ENCODE peak calls at places on chromosomes 2 and 18, in seven cellular contexts. One of them, this sample, is unnamed.

GRCh38 chr2:31125918-31126695 is 12.1 kb downstream of the GALNT14 start:
- DNase-seq in neuronal stem cell: no peak
- DNase-seq in H1: no peak
- DNase-seq in H9: no peak
- DNase-seq in mesendoderm: no peak
- DNase-seq in trophoblast cell: no peak
- DNase-seq in mesenchymal stem cell: no peak
- DNase-seq in this sample: no peak

GRCh38 chr2:54454548-54454921 is 1.6 kb upstream of the SPTBN1 start:
- DNase-seq in neuronal stem cell: no peak
- DNase-seq in H1: no peak
- DNase-seq in H9: no peak
- DNase-seq in mesendoderm: no peak
- DNase-seq in trophoblast cell: no peak
- DNase-seq in mesenchymal stem cell: no peak
- DNase-seq in this sample: no peak

GRCh38 chr2:209790066-209790728 is 18.6 kb downstream of the UNC80 start:
- DNase-seq in neuronal stem cell: no peak
- DNase-seq in H1: no peak
- DNase-seq in H9: no peak
- DNase-seq in mesendoderm: no peak
- DNase-seq in trophoblast cell: no peak
- DNase-seq in mesenchymal stem cell: no peak
- DNase-seq in this sample: no peak

GRCh38 chr18:3360211-3360610 is 89.8 kb upstream of the TGIF1 start:
- DNase-seq in neuronal stem cell: peak; percentile 74
- DNase-seq in H1: peak; percentile 67
- DNase-seq in H9: peak; percentile 86
- DNase-seq in mesendoderm: peak; percentile 71
- DNase-seq in trophoblast cell: no peak
- DNase-seq in mesenchymal stem cell: no peak
- DNase-seq in this sample: no peak

GRCh38 chr2:28633739-28634138 is 117.9 kb upstream of the PPP1CB start:
- DNase-seq in neuronal stem cell: no peak
- DNase-seq in H1: no peak
- DNase-seq in H9: no peak
- DNase-seq in mesendoderm: no peak
- DNase-seq in trophoblast cell: peak; percentile 83
- DNase-seq in mesenchymal stem cell: peak; percentile 43
- DNase-seq in this sample: peak; percentile 90

GRCh38 chr2:176158855-176159677 is 2.0 kb downstream of the HOXD3 start:
- DNase-seq in neuronal stem cell: no peak
- DNase-seq in H1: no peak
- DNase-seq in H9: no peak
- DNase-seq in mesendoderm: peak; percentile 83
- DNase-seq in trophoblast cell: no peak
- DNase-seq in mesenchymal stem cell: no peak
- DNase-seq in this sample: no peak

GRCh38 chr18:39589496-39589895 is 2023.9 kb upstream of the CELF4 start:
- DNase-seq in neuronal stem cell: no peak
- DNase-seq in H1: no peak
- DNase-seq in H9: no peak
- DNase-seq in mesendoderm: no peak
- DNase-seq in trophoblast cell: no peak
- DNase-seq in mesenchymal stem cell: no peak
- DNase-seq in this sample: no peak

GRCh38 chr2:204072443-204073324 is 136.1 kb downstream of the ICOS start:
- DNase-seq in neuronal stem cell: peak; percentile 31
- DNase-seq in H1: peak; percentile 90
- DNase-seq in H9: peak; percentile 72
- DNase-seq in mesendoderm: peak; percentile 78
- DNase-seq in trophoblast cell: no peak
- DNase-seq in mesenchymal stem cell: peak; percentile 3
- DNase-seq in this sample: no peak

GRCh38 chr2:241724259-241724974 is 10.0 kb upstream of the D2HGDH start:
- DNase-seq in neuronal stem cell: no peak
- DNase-seq in H1: peak; percentile 71
- DNase-seq in H9: peak; percentile 71
- DNase-seq in mesendoderm: peak; percentile 42
- DNase-seq in trophoblast cell: no peak
- DNase-seq in mesenchymal stem cell: no peak
- DNase-seq in this sample: no peak

GRCh38 chr18:71362140-71362539 is 1073.3 kb downstream of the SOCS6 start:
- DNase-seq in neuronal stem cell: no peak
- DNase-seq in H1: no peak
- DNase-seq in H9: no peak
- DNase-seq in mesendoderm: no peak
- DNase-seq in trophoblast cell: no peak
- DNase-seq in mesenchymal stem cell: no peak
- DNase-seq in this sample: no peak

GRCh38 chr2:168107322-168107721 is 140.1 kb downstream of the STK39 start:
- DNase-seq in neuronal stem cell: no peak
- DNase-seq in H1: no peak
- DNase-seq in H9: no peak
- DNase-seq in mesendoderm: no peak
- DNase-seq in trophoblast cell: no peak
- DNase-seq in mesenchymal stem cell: peak; percentile 4
- DNase-seq in this sample: no peak

GRCh38 chr2:174761837-174762236 is 2.4 kb downstream of the CHRNA1 start:
- DNase-seq in neuronal stem cell: no peak
- DNase-seq in H1: no peak
- DNase-seq in H9: no peak
- DNase-seq in mesendoderm: peak; percentile 38
- DNase-seq in trophoblast cell: peak; percentile 63
- DNase-seq in mesenchymal stem cell: peak; percentile 37
- DNase-seq in this sample: peak; percentile 86

GRCh38 chr2:67561411-67561965 is 164.4 kb downstream of the ETAA1 start:
- DNase-seq in neuronal stem cell: no peak
- DNase-seq in H1: no peak
- DNase-seq in H9: no peak
- DNase-seq in mesendoderm: no peak
- DNase-seq in trophoblast cell: peak; percentile 62
- DNase-seq in mesenchymal stem cell: peak; percentile 80
- DNase-seq in this sample: peak; percentile 81

GRCh38 chr2:190254451-190254850 is 65.2 kb downstream of the HIBCH start:
- DNase-seq in neuronal stem cell: no peak
- DNase-seq in H1: no peak
- DNase-seq in H9: no peak
- DNase-seq in mesendoderm: no peak
- DNase-seq in trophoblast cell: no peak
- DNase-seq in mesenchymal stem cell: no peak
- DNase-seq in this sample: peak; percentile 1

GRCh38 chr2:38430196-38430595 is 53.1 kb upstream of the ATL2 start:
- DNase-seq in neuronal stem cell: no peak
- DNase-seq in H1: no peak
- DNase-seq in H9: no peak
- DNase-seq in mesendoderm: peak; percentile 73
- DNase-seq in trophoblast cell: no peak
- DNase-seq in mesenchymal stem cell: no peak
- DNase-seq in this sample: no peak

GRCh38 chr2:97712693-97713295 is 582 bp upstream of the ZAP70 start:
- DNase-seq in neuronal stem cell: no peak
- DNase-seq in H1: no peak
- DNase-seq in H9: no peak
- DNase-seq in mesendoderm: no peak
- DNase-seq in trophoblast cell: no peak
- DNase-seq in mesenchymal stem cell: no peak
- DNase-seq in this sample: no peak

GRCh38 chr18:70044626-70045025 is 97.0 kb upstream of the CD226 start:
- DNase-seq in neuronal stem cell: no peak
- DNase-seq in H1: no peak
- DNase-seq in H9: no peak
- DNase-seq in mesendoderm: no peak
- DNase-seq in trophoblast cell: peak; percentile 70
- DNase-seq in mesenchymal stem cell: peak; percentile 92
- DNase-seq in this sample: peak; percentile 98

GRCh38 chr2:240464514-240465241 is 29.2 kb downstream of the GPC1 start:
- DNase-seq in neuronal stem cell: no peak
- DNase-seq in H1: no peak
- DNase-seq in H9: peak; percentile 22
- DNase-seq in mesendoderm: no peak
- DNase-seq in trophoblast cell: no peak
- DNase-seq in mesenchymal stem cell: no peak
- DNase-seq in this sample: no peak

GRCh38 chr2:33532146-33532545 is 55.7 kb downstream of the RASGRP3 start:
- DNase-seq in neuronal stem cell: no peak
- DNase-seq in H1: no peak
- DNase-seq in H9: no peak
- DNase-seq in mesendoderm: no peak
- DNase-seq in trophoblast cell: no peak
- DNase-seq in mesenchymal stem cell: no peak
- DNase-seq in this sample: no peak
- H2BK5ac ChIP-seq in neuronal stem cell: no peak overlapping the region
- H2BK5ac ChIP-seq in H1: no peak overlapping the region
- H2BK5ac ChIP-seq in H9: no peak overlapping the region
- H2BK5ac ChIP-seq in mesendoderm: no peak overlapping the region
- H2BK5ac ChIP-seq in trophoblast cell: no peak overlapping the region
- H2BK5ac ChIP-seq in mesenchymal stem cell: no peak overlapping the region
- H2BK5ac ChIP-seq in this sample: no peak overlapping the region

GRCh38 chr2:232896700-232897385 is 26.8 kb downstream of the SNORC start:
- DNase-seq in neuronal stem cell: no peak
- DNase-seq in H1: no peak
- DNase-seq in H9: no peak
- DNase-seq in mesendoderm: no peak
- DNase-seq in trophoblast cell: no peak
- DNase-seq in mesenchymal stem cell: no peak
- DNase-seq in this sample: no peak

GRCh38 chr2:232897386-232897970 is 27.4 kb downstream of the SNORC start:
- DNase-seq in neuronal stem cell: no peak
- DNase-seq in H1: no peak
- DNase-seq in H9: no peak
- DNase-seq in mesendoderm: no peak
- DNase-seq in trophoblast cell: no peak
- DNase-seq in mesenchymal stem cell: no peak
- DNase-seq in this sample: no peak

GRCh38 chr2:232897971-232898408 is 27.9 kb downstream of the SNORC start:
- DNase-seq in neuronal stem cell: no peak
- DNase-seq in H1: no peak
- DNase-seq in H9: no peak
- DNase-seq in mesendoderm: no peak
- DNase-seq in trophoblast cell: no peak
- DNase-seq in mesenchymal stem cell: no peak
- DNase-seq in this sample: no peak

GRCh38 chr2:232900811-232901701 is 31.0 kb downstream of the SNORC start:
- DNase-seq in neuronal stem cell: no peak
- DNase-seq in H1: no peak
- DNase-seq in H9: peak; percentile 67
- DNase-seq in mesendoderm: peak; percentile 11
- DNase-seq in trophoblast cell: no peak
- DNase-seq in mesenchymal stem cell: no peak
- DNase-seq in this sample: no peak

GRCh38 chr2:232898592-232899541 is 28.8 kb downstream of the SNORC start:
- DNase-seq in neuronal stem cell: no peak
- DNase-seq in H1: no peak
- DNase-seq in H9: no peak
- DNase-seq in mesendoderm: no peak
- DNase-seq in trophoblast cell: no peak
- DNase-seq in mesenchymal stem cell: peak; percentile 47
- DNase-seq in this sample: peak; percentile 75
- H2BK5ac ChIP-seq in neuronal stem cell: no peak overlapping the region
- H2BK5ac ChIP-seq in H1: no peak overlapping the region
- H2BK5ac ChIP-seq in H9: no peak overlapping the region
- H2BK5ac ChIP-seq in mesendoderm: no peak overlapping the region
- H2BK5ac ChIP-seq in trophoblast cell: no peak overlapping the region
- H2BK5ac ChIP-seq in mesenchymal stem cell: no peak overlapping the region
- H2BK5ac ChIP-seq in this sample: peak overlapping the region; percentile 40

DNA sequence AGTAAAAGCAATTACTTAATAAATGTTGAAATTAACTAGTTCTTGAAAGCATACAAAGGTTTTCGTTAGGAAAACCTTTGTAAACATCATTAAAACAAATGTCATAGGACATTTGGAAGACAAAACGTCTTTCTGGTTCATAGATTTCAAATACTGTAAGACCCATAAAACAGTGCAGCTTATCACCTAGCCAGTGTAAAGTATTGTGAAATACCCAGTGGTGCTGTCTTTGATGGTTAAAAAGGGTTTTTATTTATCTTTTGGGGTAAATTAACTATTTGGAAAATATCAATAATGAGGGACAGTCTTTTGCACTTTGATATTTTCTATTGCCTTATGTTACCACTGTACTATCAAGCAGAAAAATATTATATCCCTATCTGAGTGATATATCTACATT is 120.0 kb upstream of the FAM98A start:
- DNase-seq in neuronal stem cell: no peak
- DNase-seq in H1: no peak
- DNase-seq in H9: no peak
- DNase-seq in mesendoderm: no peak
- DNase-seq in trophoblast cell: no peak
- DNase-seq in mesenchymal stem cell: no peak
- DNase-seq in this sample: no peak
- H2BK5ac ChIP-seq in neuronal stem cell: no peak overlapping the region
- H2BK5ac ChIP-seq in H1: no peak overlapping the region
- H2BK5ac ChIP-seq in H9: no peak overlapping the region
- H2BK5ac ChIP-seq in mesendoderm: no peak overlapping the region
- H2BK5ac ChIP-seq in trophoblast cell: no peak overlapping the region
- H2BK5ac ChIP-seq in mesenchymal stem cell: no peak overlapping the region
- H2BK5ac ChIP-seq in this sample: no peak overlapping the region

GRCh38 chr2:219155054-219155644 is 5.5 kb downstream of the NHEJ1 start:
- DNase-seq in neuronal stem cell: peak; percentile 76
- DNase-seq in H1: no peak
- DNase-seq in H9: no peak
- DNase-seq in mesendoderm: peak; percentile 84
- DNase-seq in trophoblast cell: peak; percentile 55
- DNase-seq in mesenchymal stem cell: peak; percentile 74
- DNase-seq in this sample: peak; percentile 73
- H2BK5ac ChIP-seq in neuronal stem cell: no peak overlapping the region
- H2BK5ac ChIP-seq in H1: no peak overlapping the region
- H2BK5ac ChIP-seq in H9: no peak overlapping the region
- H2BK5ac ChIP-seq in mesendoderm: no peak overlapping the region
- H2BK5ac ChIP-seq in trophoblast cell: no peak overlapping the region
- H2BK5ac ChIP-seq in mesenchymal stem cell: no peak overlapping the region
- H2BK5ac ChIP-seq in this sample: no peak overlapping the region

GRCh38 chr18:58128286-58129018 is 84.4 kb downstream of the NEDD4L start:
- DNase-seq in neuronal stem cell: no peak
- DNase-seq in H1: no peak
- DNase-seq in H9: no peak
- DNase-seq in mesendoderm: no peak
- DNase-seq in trophoblast cell: peak; percentile 66
- DNase-seq in mesenchymal stem cell: peak; percentile 37
- DNase-seq in this sample: peak; percentile 57
- H2BK5ac ChIP-seq in neuronal stem cell: no peak overlapping the region
- H2BK5ac ChIP-seq in H1: no peak overlapping the region
- H2BK5ac ChIP-seq in H9: no peak overlapping the region
- H2BK5ac ChIP-seq in mesendoderm: no peak overlapping the region
- H2BK5ac ChIP-seq in trophoblast cell: peak overlapping the region; percentile 16
- H2BK5ac ChIP-seq in mesenchymal stem cell: no peak overlapping the region
- H2BK5ac ChIP-seq in this sample: no peak overlapping the region

GRCh38 chr18:36360256-36360909 is 62.9 kb downstream of the FHOD3 start:
- DNase-seq in neuronal stem cell: no peak
- DNase-seq in H1: no peak
- DNase-seq in H9: no peak
- DNase-seq in mesendoderm: no peak
- DNase-seq in trophoblast cell: no peak
- DNase-seq in mesenchymal stem cell: no peak
- DNase-seq in this sample: no peak

GRCh38 chr18:36364911-36365624 is 67.6 kb downstream of the FHOD3 start:
- DNase-seq in neuronal stem cell: no peak
- DNase-seq in H1: no peak
- DNase-seq in H9: no peak
- DNase-seq in mesendoderm: no peak
- DNase-seq in trophoblast cell: no peak
- DNase-seq in mesenchymal stem cell: no peak
- DNase-seq in this sample: no peak

GRCh38 chr18:36366994-36367839 is 69.7 kb downstream of the FHOD3 start:
- DNase-seq in neuronal stem cell: no peak
- DNase-seq in H1: no peak
- DNase-seq in H9: no peak
- DNase-seq in mesendoderm: peak; percentile 59
- DNase-seq in trophoblast cell: peak; percentile 67
- DNase-seq in mesenchymal stem cell: no peak
- DNase-seq in this sample: no peak

GRCh38 chr18:36365836-36366775 is 68.6 kb downstream of the FHOD3 start:
- DNase-seq in neuronal stem cell: no peak
- DNase-seq in H1: no peak
- DNase-seq in H9: no peak
- DNase-seq in mesendoderm: no peak
- DNase-seq in trophoblast cell: peak; percentile 56
- DNase-seq in mesenchymal stem cell: no peak
- DNase-seq in this sample: no peak
- H2BK5ac ChIP-seq in neuronal stem cell: no peak overlapping the region
- H2BK5ac ChIP-seq in H1: no peak overlapping the region
- H2BK5ac ChIP-seq in H9: no peak overlapping the region
- H2BK5ac ChIP-seq in mesendoderm: no peak overlapping the region
- H2BK5ac ChIP-seq in trophoblast cell: peak overlapping the region; percentile 62
- H2BK5ac ChIP-seq in mesenchymal stem cell: no peak overlapping the region
- H2BK5ac ChIP-seq in this sample: no peak overlapping the region